ENCODE peak calls at places on chromosomes 7 and 10, in eight cellular contexts. One of them, this sample, is unnamed.
A peak's percentile ranks its signal among the peaks of the same experiment; 100 is the strongest.

GRCh38 chr10:33974976-33975478 is 640.6 kb upstream of the NRP1 start:
- DNase-seq in sigmoid colon: no peak
- DNase-seq in endothelial cell of umbilical vein: no peak
- DNase-seq in HL-60: no peak
- DNase-seq in transverse colon: no peak
- DNase-seq in suprapubic skin: no peak
- DNase-seq in esophagus muscularis mucosa: no peak
- DNase-seq in spleen: no peak
- DNase-seq in this sample: no peak

GRCh38 chr7:149787428-149788299 is 14.3 kb upstream of the ZNF467 start:
- DNase-seq in sigmoid colon: no peak
- DNase-seq in endothelial cell of umbilical vein: peak; percentile 28
- DNase-seq in HL-60: no peak
- DNase-seq in transverse colon: no peak
- DNase-seq in suprapubic skin: no peak
- DNase-seq in esophagus muscularis mucosa: no peak
- DNase-seq in spleen: no peak
- DNase-seq in this sample: no peak

GRCh38 chr10:24469993-24470392 is 253.7 kb downstream of the ARHGAP21 start:
- DNase-seq in sigmoid colon: no peak
- DNase-seq in endothelial cell of umbilical vein: no peak
- DNase-seq in HL-60: no peak
- DNase-seq in transverse colon: peak; percentile 82
- DNase-seq in suprapubic skin: no peak
- DNase-seq in esophagus muscularis mucosa: no peak
- DNase-seq in spleen: no peak
- DNase-seq in this sample: no peak

GRCh38 chr7:27661776-27662489 is 750 bp downstream of the HIBADH start:
- DNase-seq in sigmoid colon: peak; percentile 72
- DNase-seq in endothelial cell of umbilical vein: no peak
- DNase-seq in HL-60: no peak
- DNase-seq in transverse colon: peak; percentile 37
- DNase-seq in suprapubic skin: no peak
- DNase-seq in esophagus muscularis mucosa: no peak
- DNase-seq in spleen: peak; percentile 86
- DNase-seq in this sample: no peak

GRCh38 chr10:125068406-125068805 is 92.0 kb downstream of the CTBP2 start:
- DNase-seq in sigmoid colon: no peak
- DNase-seq in endothelial cell of umbilical vein: no peak
- DNase-seq in HL-60: no peak
- DNase-seq in transverse colon: peak; percentile 41
- DNase-seq in suprapubic skin: no peak
- DNase-seq in esophagus muscularis mucosa: no peak
- DNase-seq in spleen: no peak
- DNase-seq in this sample: no peak

GRCh38 chr10:51389415-51390342 is 309.7 kb downstream of the CSTF2T start:
- DNase-seq in sigmoid colon: no peak
- DNase-seq in endothelial cell of umbilical vein: peak; percentile 48
- DNase-seq in HL-60: peak; percentile 41
- DNase-seq in transverse colon: peak; percentile 74
- DNase-seq in suprapubic skin: no peak
- DNase-seq in esophagus muscularis mucosa: no peak
- DNase-seq in spleen: no peak
- DNase-seq in this sample: no peak

GRCh38 chr7:81232084-81232799 is 313.4 kb upstream of the SEMA3C start:
- DNase-seq in sigmoid colon: no peak
- DNase-seq in endothelial cell of umbilical vein: no peak
- DNase-seq in HL-60: no peak
- DNase-seq in transverse colon: peak; percentile 20
- DNase-seq in suprapubic skin: no peak
- DNase-seq in esophagus muscularis mucosa: no peak
- DNase-seq in spleen: peak; percentile 63
- DNase-seq in this sample: no peak

GRCh38 chr7:127530148-127530547 is 55.2 kb downstream of the GCC1 start:
- DNase-seq in sigmoid colon: no peak
- DNase-seq in endothelial cell of umbilical vein: no peak
- DNase-seq in HL-60: no peak
- DNase-seq in transverse colon: no peak
- DNase-seq in suprapubic skin: no peak
- DNase-seq in esophagus muscularis mucosa: no peak
- DNase-seq in spleen: no peak
- DNase-seq in this sample: no peak

GRCh38 chr10:98131615-98132014 is 2.8 kb upstream of the R3HCC1L start:
- DNase-seq in sigmoid colon: no peak
- DNase-seq in endothelial cell of umbilical vein: no peak
- DNase-seq in HL-60: no peak
- DNase-seq in transverse colon: no peak
- DNase-seq in suprapubic skin: no peak
- DNase-seq in esophagus muscularis mucosa: no peak
- DNase-seq in spleen: no peak
- DNase-seq in this sample: no peak

GRCh38 chr7:80225361-80225760 is 90.7 kb downstream of the GNAI1 start:
- DNase-seq in sigmoid colon: no peak
- DNase-seq in endothelial cell of umbilical vein: no peak
- DNase-seq in HL-60: no peak
- DNase-seq in transverse colon: no peak
- DNase-seq in suprapubic skin: no peak
- DNase-seq in esophagus muscularis mucosa: no peak
- DNase-seq in spleen: no peak
- DNase-seq in this sample: no peak

GRCh38 chr10:24209421-24209770 is 458 bp downstream of the KIAA1217 start:
- DNase-seq in sigmoid colon: no peak
- DNase-seq in endothelial cell of umbilical vein: no peak
- DNase-seq in HL-60: no peak
- DNase-seq in transverse colon: no peak
- DNase-seq in suprapubic skin: no peak
- DNase-seq in esophagus muscularis mucosa: no peak
- DNase-seq in spleen: no peak
- DNase-seq in this sample: no peak

GRCh38 chr7:45919231-45919825 is 1.7 kb downstream of the IGFBP3 start:
- DNase-seq in sigmoid colon: no peak
- DNase-seq in endothelial cell of umbilical vein: no peak
- DNase-seq in HL-60: no peak
- DNase-seq in transverse colon: no peak
- DNase-seq in suprapubic skin: no peak
- DNase-seq in esophagus muscularis mucosa: no peak
- DNase-seq in spleen: no peak
- DNase-seq in this sample: no peak
- H3K4me3 ChIP-seq in sigmoid colon: peak overlapping the region; percentile 49
- H3K4me3 ChIP-seq in endothelial cell of umbilical vein: no peak overlapping the region
- H3K4me3 ChIP-seq in HL-60: no peak overlapping the region
- H3K4me3 ChIP-seq in transverse colon: peak overlapping the region; percentile 47
- H3K4me3 ChIP-seq in suprapubic skin: peak overlapping the region; percentile 55
- H3K4me3 ChIP-seq in esophagus muscularis mucosa: peak overlapping the region; percentile 65
- H3K4me3 ChIP-seq in spleen: peak overlapping the region; percentile 50
- H3K4me3 ChIP-seq in this sample: peak overlapping the region; percentile 61

GRCh38 chr7:47407136-47407535 is 174.8 kb downstream of the TNS3 start:
- DNase-seq in sigmoid colon: peak; percentile 53
- DNase-seq in endothelial cell of umbilical vein: no peak
- DNase-seq in HL-60: no peak
- DNase-seq in transverse colon: peak; percentile 7
- DNase-seq in suprapubic skin: peak; percentile 48
- DNase-seq in esophagus muscularis mucosa: no peak
- DNase-seq in spleen: no peak
- DNase-seq in this sample: no peak

GRCh38 chr7:47406766-47407129 is 175.2 kb downstream of the TNS3 start:
- DNase-seq in sigmoid colon: no peak
- DNase-seq in endothelial cell of umbilical vein: no peak
- DNase-seq in HL-60: no peak
- DNase-seq in transverse colon: no peak
- DNase-seq in suprapubic skin: no peak
- DNase-seq in esophagus muscularis mucosa: no peak
- DNase-seq in spleen: no peak
- DNase-seq in this sample: no peak

GRCh38 chr7:47407821-47408674 is 173.9 kb downstream of the TNS3 start:
- DNase-seq in sigmoid colon: peak; percentile 62
- DNase-seq in endothelial cell of umbilical vein: no peak
- DNase-seq in HL-60: no peak
- DNase-seq in transverse colon: peak; percentile 47
- DNase-seq in suprapubic skin: peak; percentile 74
- DNase-seq in esophagus muscularis mucosa: no peak
- DNase-seq in spleen: peak; percentile 66
- DNase-seq in this sample: no peak

GRCh38 chr7:47405286-47405904 is 176.5 kb downstream of the TNS3 start:
- DNase-seq in sigmoid colon: no peak
- DNase-seq in endothelial cell of umbilical vein: no peak
- DNase-seq in HL-60: no peak
- DNase-seq in transverse colon: no peak
- DNase-seq in suprapubic skin: no peak
- DNase-seq in esophagus muscularis mucosa: no peak
- DNase-seq in spleen: no peak
- DNase-seq in this sample: no peak

GRCh38 chr7:47405921-47406765 is 175.8 kb downstream of the TNS3 start:
- DNase-seq in sigmoid colon: peak; percentile 88
- DNase-seq in endothelial cell of umbilical vein: peak; percentile 51
- DNase-seq in HL-60: no peak
- DNase-seq in transverse colon: peak; percentile 73
- DNase-seq in suprapubic skin: no peak
- DNase-seq in esophagus muscularis mucosa: no peak
- DNase-seq in spleen: no peak
- DNase-seq in this sample: peak; percentile 90
- TF ChIP-seq POLR2AphosphoS5 in sigmoid colon: peak; percentile 33
- TF ChIP-seq POLR2AphosphoS5 in endothelial cell of umbilical vein: no peak
- TF ChIP-seq POLR2AphosphoS5 in HL-60: no peak
- TF ChIP-seq POLR2AphosphoS5 in transverse colon: peak; percentile 15
- TF ChIP-seq POLR2AphosphoS5 in suprapubic skin: no peak
- TF ChIP-seq POLR2AphosphoS5 in esophagus muscularis mucosa: peak; percentile 22
- TF ChIP-seq POLR2AphosphoS5 in spleen: peak; percentile 11
- TF ChIP-seq POLR2AphosphoS5 in this sample: no peak

GRCh38 chr7:11831383-11831726 is 643 bp downstream of the THSD7A start:
- DNase-seq in sigmoid colon: no peak
- DNase-seq in endothelial cell of umbilical vein: no peak
- DNase-seq in HL-60: no peak
- DNase-seq in transverse colon: no peak
- DNase-seq in suprapubic skin: no peak
- DNase-seq in esophagus muscularis mucosa: no peak
- DNase-seq in spleen: no peak
- DNase-seq in this sample: no peak

GRCh38 chr7:11831727-11832495 is at the start of gene THSD7A:
- DNase-seq in sigmoid colon: peak; percentile 66
- DNase-seq in endothelial cell of umbilical vein: peak; percentile 81
- DNase-seq in HL-60: no peak
- DNase-seq in transverse colon: peak; percentile 20
- DNase-seq in suprapubic skin: no peak
- DNase-seq in esophagus muscularis mucosa: no peak
- DNase-seq in spleen: peak; percentile 84
- DNase-seq in this sample: peak; percentile 50

GRCh38 chr7:11830004-11830403 is 2.0 kb downstream of the THSD7A start:
- DNase-seq in sigmoid colon: no peak
- DNase-seq in endothelial cell of umbilical vein: peak; percentile 25
- DNase-seq in HL-60: no peak
- DNase-seq in transverse colon: no peak
- DNase-seq in suprapubic skin: no peak
- DNase-seq in esophagus muscularis mucosa: no peak
- DNase-seq in spleen: no peak
- DNase-seq in this sample: no peak

GRCh38 chr7:11833431-11833830 is 1.4 kb upstream of the THSD7A start:
- DNase-seq in sigmoid colon: no peak
- DNase-seq in endothelial cell of umbilical vein: peak; percentile 26
- DNase-seq in HL-60: no peak
- DNase-seq in transverse colon: no peak
- DNase-seq in suprapubic skin: no peak
- DNase-seq in esophagus muscularis mucosa: no peak
- DNase-seq in spleen: no peak
- DNase-seq in this sample: no peak

DNA sequence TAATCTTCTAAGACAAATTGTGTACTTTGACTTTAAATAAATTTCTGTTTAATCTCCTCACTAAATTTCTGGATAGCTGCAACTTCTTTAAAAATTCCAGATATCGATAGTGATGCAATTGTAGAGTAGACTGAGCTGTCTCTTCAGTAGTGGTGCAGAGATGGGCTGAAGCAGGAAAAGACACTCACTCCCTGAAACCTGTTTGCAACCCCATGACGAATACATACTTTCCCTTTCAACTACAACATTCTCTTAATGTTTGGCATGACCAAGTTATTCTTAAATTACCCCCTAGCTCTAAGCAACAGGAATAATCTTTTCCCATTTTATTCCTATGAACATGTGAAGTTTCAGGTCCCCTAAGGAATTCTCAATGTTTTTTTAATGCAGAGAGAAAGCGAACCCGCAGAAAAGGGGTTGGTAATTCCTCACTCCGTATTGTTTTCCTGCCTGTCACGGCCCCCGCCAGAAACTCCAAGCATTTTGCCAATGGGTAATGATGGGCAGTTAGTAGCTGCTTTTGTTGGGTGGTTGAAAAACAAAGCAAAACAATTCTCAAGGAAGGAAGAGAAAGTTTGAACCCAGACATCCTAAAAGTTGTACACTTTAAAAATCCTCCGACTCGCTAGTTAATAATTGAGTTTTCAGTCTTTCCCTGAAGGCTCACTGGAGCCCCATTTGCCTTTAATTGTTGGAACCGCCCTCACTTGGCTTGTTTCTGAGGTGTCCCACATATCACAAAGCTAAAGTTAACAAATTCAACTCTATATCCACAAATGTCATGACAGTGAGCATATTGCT is 1.2 kb downstream of the THSD7A start:
- DNase-seq in sigmoid colon: no peak
- DNase-seq in endothelial cell of umbilical vein: peak; percentile 75
- DNase-seq in HL-60: no peak
- DNase-seq in transverse colon: no peak
- DNase-seq in suprapubic skin: no peak
- DNase-seq in esophagus muscularis mucosa: no peak
- DNase-seq in spleen: no peak
- DNase-seq in this sample: no peak
- H3K4me3 ChIP-seq in sigmoid colon: peak overlapping the region; percentile 50
- H3K4me3 ChIP-seq in endothelial cell of umbilical vein: peak overlapping the region; percentile 55
- H3K4me3 ChIP-seq in HL-60: no peak overlapping the region
- H3K4me3 ChIP-seq in transverse colon: peak overlapping the region; percentile 54
- H3K4me3 ChIP-seq in suprapubic skin: peak overlapping the region; percentile 57
- H3K4me3 ChIP-seq in esophagus muscularis mucosa: peak overlapping the region; percentile 68
- H3K4me3 ChIP-seq in spleen: peak overlapping the region; percentile 51
- H3K4me3 ChIP-seq in this sample: peak overlapping the region; percentile 48

DNA sequence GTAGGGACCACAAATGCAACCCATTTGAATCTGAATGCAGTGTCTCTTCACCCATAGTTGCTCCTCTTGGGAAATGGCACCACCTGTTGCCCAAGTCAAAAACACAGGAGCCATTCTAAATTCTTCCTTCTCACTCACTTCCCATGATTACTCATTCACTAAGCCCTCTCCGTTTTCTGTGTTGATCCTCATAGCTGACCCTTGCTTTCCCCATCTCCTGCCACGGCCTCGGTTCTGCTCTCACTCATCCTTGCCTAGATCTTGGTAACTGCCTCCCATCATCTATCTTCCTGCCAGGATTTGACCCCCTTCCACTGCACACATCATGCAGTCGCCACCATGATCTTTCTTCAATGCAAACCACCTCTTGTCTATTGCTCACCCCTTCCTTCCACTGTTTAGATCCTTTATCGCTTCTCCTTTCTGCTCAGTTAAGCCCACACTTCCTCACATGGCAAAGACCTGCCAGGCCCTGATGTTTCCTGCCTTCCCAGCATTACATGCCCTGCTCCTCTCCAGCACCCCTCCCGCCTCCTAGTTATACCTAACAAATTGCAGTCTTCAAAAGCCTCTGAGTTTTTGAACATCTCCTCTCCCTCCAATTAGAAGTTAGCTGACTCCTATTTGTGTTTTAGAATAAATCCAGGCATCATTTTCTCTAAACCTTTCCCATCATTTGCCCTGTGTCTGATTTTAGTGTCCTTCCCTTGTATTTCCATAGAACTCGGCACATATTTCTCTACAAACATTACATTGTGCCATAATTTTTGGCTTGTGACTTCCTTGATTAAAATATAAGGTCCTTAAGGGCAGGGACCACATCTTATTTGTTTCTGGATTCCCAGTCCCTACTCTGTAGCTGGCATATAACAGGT is 19.2 kb upstream of the CPN1 start:
- DNase-seq in sigmoid colon: no peak
- DNase-seq in endothelial cell of umbilical vein: peak; percentile 70
- DNase-seq in HL-60: no peak
- DNase-seq in transverse colon: no peak
- DNase-seq in suprapubic skin: no peak
- DNase-seq in esophagus muscularis mucosa: no peak
- DNase-seq in spleen: no peak
- DNase-seq in this sample: no peak
- TF ChIP-seq POLR2AphosphoS5 in sigmoid colon: no peak
- TF ChIP-seq POLR2AphosphoS5 in endothelial cell of umbilical vein: no peak
- TF ChIP-seq POLR2AphosphoS5 in HL-60: no peak
- TF ChIP-seq POLR2AphosphoS5 in transverse colon: no peak
- TF ChIP-seq POLR2AphosphoS5 in suprapubic skin: no peak
- TF ChIP-seq POLR2AphosphoS5 in esophagus muscularis mucosa: no peak
- TF ChIP-seq POLR2AphosphoS5 in spleen: no peak
- TF ChIP-seq POLR2AphosphoS5 in this sample: no peak

This sample was measured in breast epithelium.